ENCODE peak calls at places on chromosome 2, in eight cellular contexts. C is neural progenitor cell; D is dermis blood vessel endothelial cell; E is thoracic aorta; H is T-cell; F is tibial artery; U is left ventricle myocardium superior; P is stimulated activated CD4-positive, alpha-beta T cell treated with anti-CD3 and anti-CD28 coated beads, Interleukin-2, amount 100 ng/mL, for 48 hours. V is an unnamed sample.

GRCh38 chr2:112916145-112916571 is 5.2 kb downstream of the IL37 start:
- DNase-seq in C (no peak), D (no peak), E (no peak), H (no peak), F (no peak), U (no peak), P (peak), V (no peak)

GRCh38 chr2:233794128-233794658 is 16.1 kb downstream of the MROH2A start:
- DNase-seq in C (no peak), D (no peak), E (no peak), H (no peak), F (no peak), U (no peak), P (no peak), V (no peak)

GRCh38 chr2:67840460-67841068 is 222.2 kb downstream of the C1D start:
- DNase-seq in C (peak), D (peak), E (no peak), H (peak), F (peak), U (peak), P (peak), V (no peak)

GRCh38 chr2:99911711-99912110 is 230.7 kb downstream of the AFF3 start:
- DNase-seq in C (no peak), D (no peak), E (no peak), H (no peak), F (no peak), U (no peak), P (no peak), V (no peak)

GRCh38 chr2:233209117-233209977 is 42.1 kb upstream of the ATG16L1 start:
- DNase-seq in C (peak), D (peak), E (no peak), H (no peak), F (no peak), U (no peak), P (no peak), V (no peak)

GRCh38 chr2:161580426-161580825 is 43.8 kb upstream of the SLC4A10 start:
- DNase-seq in C (no peak), D (no peak), E (no peak), H (no peak), F (no peak), U (no peak), P (no peak), V (no peak)

GRCh38 chr2:538646-539045 is 138.6 kb downstream of the TMEM18 start:
- DNase-seq in C (no peak), D (no peak), E (no peak), H (no peak), F (no peak), U (no peak), P (no peak), V (no peak)

GRCh38 chr2:1744151-1744445 is 217 bp downstream of the PXDN start:
- DNase-seq in C (peak), D (no peak), E (no peak), H (no peak), F (no peak), U (no peak), P (no peak), V (no peak)

GRCh38 chr2:46848446-46848845 is 67.2 kb downstream of the MCFD2 start:
- DNase-seq in C (no peak), D (no peak), E (no peak), H (no peak), F (peak), U (peak), P (no peak), V (no peak)

GRCh38 chr2:231190531-231191197 is 7.8 kb upstream of the ARMC9 start:
- DNase-seq in C (peak), D (peak), E (no peak), H (no peak), F (peak), U (peak), P (no peak), V (no peak)

GRCh38 chr2:29615841-29616240 is 305.5 kb downstream of the ALK start:
- DNase-seq in C (no peak), D (no peak), E (no peak), H (no peak), F (no peak), U (no peak), P (no peak), V (no peak)

GRCh38 chr2:207670887-207671286 is 40.6 kb upstream of the CCNYL1 start:
- DNase-seq in C (peak), D (no peak), E (no peak), H (no peak), F (no peak), U (no peak), P (no peak), V (no peak)

GRCh38 chr2:98282109-98282508 is 64.1 kb upstream of the CNGA3 start:
- DNase-seq in C (no peak), D (no peak), E (no peak), H (no peak), F (no peak), U (no peak), P (no peak), V (no peak)

GRCh38 chr2:108565778-108566375 is 31.6 kb downstream of the LIMS1 start:
- DNase-seq in C (no peak), D (no peak), E (no peak), H (no peak), F (no peak), U (no peak), P (no peak), V (no peak)

GRCh38 chr2:30427606-30428005 is 19.4 kb upstream of the LCLAT1 start:
- DNase-seq in C (no peak), D (no peak), E (no peak), H (no peak), F (no peak), U (no peak), P (no peak), V (no peak)

GRCh38 chr2:222915092-222915957 is 54.5 kb downstream of the ACSL3 start:
- DNase-seq in C (no peak), D (peak), E (no peak), H (no peak), F (no peak), U (no peak), P (no peak), V (no peak)

GRCh38 chr2:44291281-44292248 is 16.3 kb downstream of the SLC3A1 start:
- DNase-seq in C (peak), D (peak), E (no peak), H (no peak), F (peak), U (no peak), P (no peak), V (no peak)

GRCh38 chr2:203998195-203998804 is 61.7 kb downstream of the ICOS start:
- DNase-seq in C (no peak), D (no peak), E (no peak), H (no peak), F (no peak), U (no peak), P (no peak), V (no peak)

GRCh38 chr2:202494300-202494699 is 118.2 kb downstream of the BMPR2 start:
- DNase-seq in C (peak), D (peak), E (no peak), H (no peak), F (no peak), U (no peak), P (no peak), V (no peak)

GRCh38 chr2:37876227-37876626 is 48.9 kb upstream of the RMDN2 start:
- DNase-seq in C (no peak), D (no peak), E (no peak), H (no peak), F (no peak), U (no peak), P (no peak), V (no peak)

GRCh38 chr2:97950329-97951154 is 45.2 kb downstream of the TMEM131 start:
- DNase-seq in C (no peak), D (no peak), E (no peak), H (no peak), F (no peak), U (no peak), P (no peak), V (no peak)

GRCh38 chr2:173184031-173185004 is 108.7 kb downstream of the MAP3K20 start:
- DNase-seq in C (peak), D (peak), E (peak), H (no peak), F (peak), U (no peak), P (no peak), V (no peak)

GRCh38 chr2:86686460-86686859 is 33.6 kb upstream of the RMND5A start:
- DNase-seq in C (no peak), D (no peak), E (no peak), H (no peak), F (no peak), U (no peak), P (no peak), V (no peak)

GRCh38 chr2:198587726-198588125 is 783.3 kb downstream of the PLCL1 start:
- DNase-seq in C (no peak), D (no peak), E (no peak), H (no peak), F (no peak), U (no peak), P (no peak), V (no peak)

GRCh38 chr2:144239726-144240125 is 280.2 kb downstream of the ZEB2 start:
- DNase-seq in C (no peak), D (no peak), E (no peak), H (no peak), F (no peak), U (no peak), P (no peak), V (no peak)

GRCh38 chr2:240333985-240334384 is 101.5 kb upstream of the GPC1 start:
- DNase-seq in C (no peak), D (no peak), E (no peak), H (no peak), F (no peak), U (no peak), P (no peak), V (no peak)

GRCh38 chr2:240916571-240917008 is 10.5 kb downstream of the CROCC2 start:
- DNase-seq in C (peak), D (peak), E (peak), H (no peak), F (peak), U (peak), P (no peak), V (no peak)

GRCh38 chr2:200525551-200525881 is 491 bp upstream of the SGO2 start:
- DNase-seq in C (no peak), D (no peak), E (no peak), H (no peak), F (no peak), U (no peak), P (no peak), V (no peak)

GRCh38 chr2:157504623-157505022 is 60.7 kb upstream of the CYTIP start:
- DNase-seq in C (no peak), D (no peak), E (no peak), H (no peak), F (no peak), U (no peak), P (no peak), V (no peak)

GRCh38 chr2:12091201-12091806 is 344.9 kb downstream of the LPIN1 start:
- DNase-seq in C (no peak), D (no peak), E (no peak), H (no peak), F (no peak), U (no peak), P (no peak), V (no peak)

GRCh38 chr2:157395811-157396210 is 48.1 kb downstream of the CYTIP start:
- DNase-seq in C (no peak), D (no peak), E (no peak), H (no peak), F (no peak), U (no peak), P (no peak), V (no peak)

GRCh38 chr2:6877402-6878305 is at the start of gene RSAD2:
- DNase-seq in C (no peak), D (peak), E (no peak), H (no peak), F (no peak), U (peak), P (no peak), V (no peak)

GRCh38 chr2:113980946-113981345 is 91.1 kb downstream of the ACTR3 start:
- DNase-seq in C (no peak), D (peak), E (no peak), H (no peak), F (peak), U (peak), P (no peak), V (no peak)